ENCODE peak calls at places on chromosomes 3 and 15, in nine cellular contexts. E is SK-N-SH, C is psoas muscle, I is GM12865, K is IMR-90, S is cardiac muscle cell, G is tibial nerve, T is choroid plexus epithelial cell, B is cardiac fibroblast. Q is an unnamed sample.

GRCh38 chr3:150414989-150415388 is 6.9 kb downstream of the TSC22D2 start:
- DNase-seq in E (no peak), C (no peak), I (no peak), K (peak), S (no peak), G (no peak), T (no peak), B (no peak), Q (no peak)

GRCh38 chr3:32414527-32415202 is 23.0 kb downstream of the CMTM7 start:
- DNase-seq in E (no peak), C (no peak), I (no peak), K (peak), S (peak), G (no peak), T (peak), B (peak), Q (no peak)

GRCh38 chr15:40489274-40490175 is 18.7 kb downstream of the CHST14 start:
- DNase-seq in E (no peak), C (no peak), I (no peak), K (no peak), S (no peak), G (no peak), T (no peak), B (no peak), Q (peak)

GRCh38 chr3:24192004-24192403 is 246.9 kb downstream of the NR1D2 start:
- DNase-seq in E (peak), C (no peak), I (no peak), K (no peak), S (no peak), G (no peak), T (no peak), B (no peak), Q (no peak)

GRCh38 chr3:123552095-123552714 is 32.6 kb downstream of the HACD2 start:
- DNase-seq in E (peak), C (no peak), I (peak), K (peak), S (peak), G (no peak), T (peak), B (peak), Q (no peak)

GRCh38 chr3:150222646-150223045 is 185.5 kb upstream of the TSC22D2 start:
- DNase-seq in E (no peak), C (no peak), I (no peak), K (no peak), S (no peak), G (no peak), T (no peak), B (no peak), Q (peak)

GRCh38 chr3:79521221-79521848 is 246.5 kb downstream of the ROBO1 start:
- DNase-seq in E (peak), C (no peak), I (peak), K (peak), S (peak), G (no peak), T (peak), B (peak), Q (no peak)

GRCh38 chr15:49223536-49224274 is 53.7 kb downstream of the GALK2 start:
- DNase-seq in E (no peak), C (no peak), I (no peak), K (no peak), S (peak), G (no peak), T (no peak), B (peak), Q (no peak)

GRCh38 chr3:49339593-49339946 is 283 bp downstream of the USP4 start:
- DNase-seq in E (peak), C (peak), I (no peak), K (no peak), S (no peak), G (no peak), T (no peak), B (no peak), Q (peak)

GRCh38 chr3:141845407-141846049 is 30.9 kb upstream of the ATP1B3 start:
- DNase-seq in E (no peak), C (no peak), I (peak), K (no peak), S (no peak), G (no peak), T (peak), B (no peak), Q (no peak)

GRCh38 chr3:150292891-150293290 is 115.2 kb upstream of the TSC22D2 start:
- DNase-seq in E (no peak), C (no peak), I (no peak), K (peak), S (peak), G (no peak), T (peak), B (peak), Q (no peak)

GRCh38 chr3:27536451-27536850 is 52.3 kb upstream of the SLC4A7 start:
- DNase-seq in E (no peak), C (no peak), I (no peak), K (no peak), S (no peak), G (no peak), T (no peak), B (no peak), Q (no peak)

GRCh38 chr3:133256787-133257483 is 142.9 kb upstream of the BFSP2 start:
- DNase-seq in E (no peak), C (no peak), I (peak), K (no peak), S (no peak), G (no peak), T (peak), B (no peak), Q (no peak)

GRCh38 chr3:156685198-156685597 is 10.8 kb downstream of the TIPARP start:
- DNase-seq in E (no peak), C (no peak), I (peak), K (peak), S (peak), G (no peak), T (peak), B (peak), Q (no peak)

GRCh38 chr3:53216723-53217122 is 39.1 kb downstream of the TKT start:
- DNase-seq in E (no peak), C (no peak), I (no peak), K (no peak), S (no peak), G (no peak), T (no peak), B (no peak), Q (no peak)

GRCh38 chr3:194080473-194080872 is 55.5 kb upstream of the HES1 start:
- DNase-seq in E (no peak), C (no peak), I (no peak), K (no peak), S (no peak), G (no peak), T (no peak), B (no peak), Q (no peak)

GRCh38 chr3:184174646-184175492 is at the start of gene AP2M1:
- DNase-seq in E (peak), C (peak), I (peak), K (peak), S (peak), G (peak), T (peak), B (peak), Q (peak)
- TF ChIP-seq CTCF in E (peak), C (no peak), I (no peak), K (no peak), S (peak), G (no peak), T (no peak), B (no peak), Q (no peak)

GRCh38 chr3:38582316-38582715 is 67.2 kb downstream of the SCN5A start:
- DNase-seq in E (no peak), C (no peak), I (no peak), K (no peak), S (no peak), G (no peak), T (no peak), B (no peak), Q (peak)
- TF ChIP-seq CTCF in E (no peak), C (no peak), I (no peak), K (no peak), S (no peak), G (no peak), T (no peak), B (no peak), Q (no peak)

GRCh38 chr3:147419062-147419701 is 10.0 kb downstream of the ZIC1 start:
- DNase-seq in E (peak), C (peak), I (peak), K (peak), S (peak), G (no peak), T (peak), B (peak), Q (peak)
- TF ChIP-seq CTCF in E (no peak), C (no peak), I (no peak), K (no peak), S (no peak), G (no peak), T (peak), B (no peak), Q (no peak)

GRCh38 chr3:171786997-171787396 is 23.3 kb downstream of the PLD1 start:
- DNase-seq in E (no peak), C (no peak), I (no peak), K (no peak), S (no peak), G (no peak), T (no peak), B (no peak), Q (no peak)

GRCh38 chr3:171790898-171791694 is 19.2 kb downstream of the PLD1 start:
- DNase-seq in E (no peak), C (no peak), I (no peak), K (peak), S (no peak), G (no peak), T (peak), B (peak), Q (no peak)

GRCh38 chr3:171790574-171790897 is 19.7 kb downstream of the PLD1 start:
- DNase-seq in E (no peak), C (no peak), I (no peak), K (no peak), S (no peak), G (no peak), T (no peak), B (no peak), Q (no peak)

GRCh38 chr3:171789759-171790505 is 20.4 kb downstream of the PLD1 start:
- DNase-seq in E (no peak), C (no peak), I (no peak), K (no peak), S (no peak), G (no peak), T (no peak), B (no peak), Q (no peak)

GRCh38 chr3:171788546-171789351 is 21.5 kb downstream of the PLD1 start:
- DNase-seq in E (no peak), C (no peak), I (no peak), K (peak), S (peak), G (no peak), T (peak), B (peak), Q (no peak)
- TF ChIP-seq CTCF in E (peak), C (no peak), I (no peak), K (no peak), S (peak), G (no peak), T (peak), B (no peak), Q (no peak)

GRCh38 chr3:71951842-71952241 is 166.9 kb upstream of the PROK2 start:
- DNase-seq in E (no peak), C (no peak), I (no peak), K (no peak), S (no peak), G (no peak), T (no peak), B (no peak), Q (no peak)

GRCh38 chr3:71958533-71958932 is 173.6 kb upstream of the PROK2 start:
- DNase-seq in E (no peak), C (no peak), I (peak), K (no peak), S (no peak), G (no peak), T (no peak), B (no peak), Q (no peak)

GRCh38 chr3:71961378-71961777 is 176.4 kb upstream of the PROK2 start:
- DNase-seq in E (no peak), C (no peak), I (no peak), K (no peak), S (no peak), G (no peak), T (no peak), B (no peak), Q (no peak)

GRCh38 chr3:71955549-71956373 is 170.8 kb upstream of the PROK2 start:
- DNase-seq in E (peak), C (peak), I (peak), K (peak), S (peak), G (peak), T (peak), B (peak), Q (peak)

GRCh38 chr3:71956716-71957115 is 171.8 kb upstream of the PROK2 start:
- DNase-seq in E (no peak), C (no peak), I (no peak), K (no peak), S (no peak), G (no peak), T (no peak), B (no peak), Q (no peak)
- TF ChIP-seq CTCF in E (no peak), C (no peak), I (no peak), K (no peak), S (no peak), G (no peak), T (peak), B (no peak), Q (no peak)

DNA sequence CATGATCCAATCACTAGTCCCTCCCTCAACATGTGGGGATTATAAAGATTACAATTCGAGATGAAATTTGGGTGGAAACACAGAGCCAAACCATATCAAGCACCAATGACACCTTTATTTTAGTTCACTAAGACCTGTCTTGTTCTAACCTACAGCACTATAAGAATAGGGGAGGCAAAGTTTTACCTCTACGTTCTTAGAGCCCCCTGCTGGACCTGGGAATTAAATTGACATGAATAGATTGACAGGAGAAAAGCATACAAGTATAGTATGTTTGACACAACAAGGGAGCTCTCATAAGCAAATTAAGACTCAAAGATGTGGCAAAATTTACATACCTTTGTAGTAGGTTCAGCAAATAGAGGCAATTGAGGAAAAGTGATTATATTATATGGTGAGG is 974.4 kb upstream of the ALCAM start:
- DNase-seq in E (no peak), C (no peak), I (no peak), K (no peak), S (no peak), G (no peak), T (peak), B (no peak), Q (no peak)
- TF ChIP-seq CTCF in E (no peak), C (no peak), I (no peak), K (no peak), S (no peak), G (no peak), T (peak), B (no peak), Q (no peak)

Q was measured in lower leg skin.